ENCODE peak calls at places on chromosomes 2 and 18, in six cellular contexts. One of them, this sample, is unnamed.

GRCh38 chr2:84481702-84482101 is 22.6 kb upstream of the SUCLG1 start:
- DNase-seq in mesendoderm: no peak
- DNase-seq in mucosa of descending colon: no peak
- DNase-seq in SHP77: no peak
- DNase-seq in stimulated activated CD4-positive, alpha-beta T cell treated with anti-CD3 and anti-CD28 coated beads, Interleukin-1b, Interleukin-23, amount 100 ng/mL, for 4 hours: no peak
- DNase-seq in CD8-positive, alpha-beta memory T cell: no peak
- DNase-seq in this sample: no peak

GRCh38 chr2:230472619-230473018 is 56.6 kb downstream of the SP100 start:
- DNase-seq in mesendoderm: no peak
- DNase-seq in mucosa of descending colon: no peak
- DNase-seq in SHP77: no peak
- DNase-seq in stimulated activated CD4-positive, alpha-beta T cell treated with anti-CD3 and anti-CD28 coated beads, Interleukin-1b, Interleukin-23, amount 100 ng/mL, for 4 hours: no peak
- DNase-seq in CD8-positive, alpha-beta memory T cell: no peak
- DNase-seq in this sample: no peak

GRCh38 chr2:162301151-162301804 is 17.2 kb downstream of the IFIH1 start:
- DNase-seq in mesendoderm: peak
- DNase-seq in mucosa of descending colon: peak
- DNase-seq in SHP77: peak
- DNase-seq in stimulated activated CD4-positive, alpha-beta T cell treated with anti-CD3 and anti-CD28 coated beads, Interleukin-1b, Interleukin-23, amount 100 ng/mL, for 4 hours: peak
- DNase-seq in CD8-positive, alpha-beta memory T cell: peak
- DNase-seq in this sample: peak

GRCh38 chr2:45626387-45627010 is 15.4 kb upstream of the SRBD1 start:
- DNase-seq in mesendoderm: no peak
- DNase-seq in mucosa of descending colon: no peak
- DNase-seq in SHP77: peak
- DNase-seq in stimulated activated CD4-positive, alpha-beta T cell treated with anti-CD3 and anti-CD28 coated beads, Interleukin-1b, Interleukin-23, amount 100 ng/mL, for 4 hours: no peak
- DNase-seq in CD8-positive, alpha-beta memory T cell: no peak
- DNase-seq in this sample: no peak

GRCh38 chr2:144995482-144995881 is 475.6 kb upstream of the ZEB2 start:
- DNase-seq in mesendoderm: no peak
- DNase-seq in mucosa of descending colon: no peak
- DNase-seq in SHP77: no peak
- DNase-seq in stimulated activated CD4-positive, alpha-beta T cell treated with anti-CD3 and anti-CD28 coated beads, Interleukin-1b, Interleukin-23, amount 100 ng/mL, for 4 hours: no peak
- DNase-seq in CD8-positive, alpha-beta memory T cell: no peak
- DNase-seq in this sample: no peak

GRCh38 chr2:208373460-208374089 is 33.0 kb upstream of the PTH2R start:
- DNase-seq in mesendoderm: peak
- DNase-seq in mucosa of descending colon: peak
- DNase-seq in SHP77: peak
- DNase-seq in stimulated activated CD4-positive, alpha-beta T cell treated with anti-CD3 and anti-CD28 coated beads, Interleukin-1b, Interleukin-23, amount 100 ng/mL, for 4 hours: no peak
- DNase-seq in CD8-positive, alpha-beta memory T cell: peak
- DNase-seq in this sample: no peak

GRCh38 chr2:40534528-40534927 is 82.6 kb upstream of the SLC8A1 start:
- DNase-seq in mesendoderm: no peak
- DNase-seq in mucosa of descending colon: no peak
- DNase-seq in SHP77: no peak
- DNase-seq in stimulated activated CD4-positive, alpha-beta T cell treated with anti-CD3 and anti-CD28 coated beads, Interleukin-1b, Interleukin-23, amount 100 ng/mL, for 4 hours: no peak
- DNase-seq in CD8-positive, alpha-beta memory T cell: no peak
- DNase-seq in this sample: no peak

GRCh38 chr2:146451972-146452371 is 1392.9 kb upstream of the ACVR2A start:
- DNase-seq in mesendoderm: no peak
- DNase-seq in mucosa of descending colon: no peak
- DNase-seq in SHP77: no peak
- DNase-seq in stimulated activated CD4-positive, alpha-beta T cell treated with anti-CD3 and anti-CD28 coated beads, Interleukin-1b, Interleukin-23, amount 100 ng/mL, for 4 hours: no peak
- DNase-seq in CD8-positive, alpha-beta memory T cell: no peak
- DNase-seq in this sample: no peak

GRCh38 chr2:189782221-189782671 is 1.9 kb downstream of the ORMDL1 start:
- DNase-seq in mesendoderm: no peak
- DNase-seq in mucosa of descending colon: no peak
- DNase-seq in SHP77: no peak
- DNase-seq in stimulated activated CD4-positive, alpha-beta T cell treated with anti-CD3 and anti-CD28 coated beads, Interleukin-1b, Interleukin-23, amount 100 ng/mL, for 4 hours: no peak
- DNase-seq in CD8-positive, alpha-beta memory T cell: no peak
- DNase-seq in this sample: no peak

GRCh38 chr2:121617042-121617599 is 32.1 kb downstream of the CLASP1 start:
- DNase-seq in mesendoderm: peak
- DNase-seq in mucosa of descending colon: no peak
- DNase-seq in SHP77: no peak
- DNase-seq in stimulated activated CD4-positive, alpha-beta T cell treated with anti-CD3 and anti-CD28 coated beads, Interleukin-1b, Interleukin-23, amount 100 ng/mL, for 4 hours: no peak
- DNase-seq in CD8-positive, alpha-beta memory T cell: no peak
- DNase-seq in this sample: no peak

GRCh38 chr2:39059366-39059952 is 61.4 kb downstream of the SOS1 start:
- DNase-seq in mesendoderm: peak
- DNase-seq in mucosa of descending colon: no peak
- DNase-seq in SHP77: peak
- DNase-seq in stimulated activated CD4-positive, alpha-beta T cell treated with anti-CD3 and anti-CD28 coated beads, Interleukin-1b, Interleukin-23, amount 100 ng/mL, for 4 hours: no peak
- DNase-seq in CD8-positive, alpha-beta memory T cell: no peak
- DNase-seq in this sample: no peak

GRCh38 chr2:186670831-186671230 is 23.0 kb upstream of the FAM171B start:
- DNase-seq in mesendoderm: no peak
- DNase-seq in mucosa of descending colon: no peak
- DNase-seq in SHP77: no peak
- DNase-seq in stimulated activated CD4-positive, alpha-beta T cell treated with anti-CD3 and anti-CD28 coated beads, Interleukin-1b, Interleukin-23, amount 100 ng/mL, for 4 hours: no peak
- DNase-seq in CD8-positive, alpha-beta memory T cell: no peak
- DNase-seq in this sample: no peak

GRCh38 chr18:9513971-9514512 is 38.7 kb downstream of the RALBP1 start:
- DNase-seq in mesendoderm: no peak
- DNase-seq in mucosa of descending colon: no peak
- DNase-seq in SHP77: no peak
- DNase-seq in stimulated activated CD4-positive, alpha-beta T cell treated with anti-CD3 and anti-CD28 coated beads, Interleukin-1b, Interleukin-23, amount 100 ng/mL, for 4 hours: no peak
- DNase-seq in CD8-positive, alpha-beta memory T cell: no peak
- DNase-seq in this sample: no peak

This sample was measured in activated T-helper 9 cell treated with anti-CD3 and anti-CD28 coated beads, Interleukin-2, amount 50 U/mL, for 16 hours.